ENCODE peak calls at places on chromosomes 16 and 17, in seven cellular contexts. I is NB4, P is lung, N is fibroblast of pulmonary artery, U is kidney epithelial cell, Q is stomach, E is OCI-LY7. T is an unnamed sample.

GRCh38 chr17:290626-291025 is 62.0 kb downstream of the RPH3AL start:
- DNase-seq in I (no peak), P (no peak), N (no peak), U (no peak), Q (no peak), E (no peak), T (no peak)

GRCh38 chr17:64058547-64059115 is 38.2 kb upstream of the ICAM2 start:
- DNase-seq in I (no peak), P (no peak), N (peak; percentile 66), U (no peak), Q (no peak), E (peak; percentile 35), T (no peak)

GRCh38 chr17:69235338-69236058 is 6.9 kb upstream of the ABCA10 start:
- DNase-seq in I (peak; percentile 76), P (peak; percentile 81), N (peak; percentile 94), U (peak; percentile 28), Q (peak; percentile 78), E (peak; percentile 94), T (peak; percentile 72)

GRCh38 chr17:30290696-30291570 is 811 bp downstream of the BLMH start:
- DNase-seq in I (peak; percentile 61), P (peak; percentile 36), N (peak; percentile 33), U (no peak), Q (peak; percentile 50), E (peak; percentile 58), T (no peak)

GRCh38 chr17:32822996-32823395 is 53.9 kb downstream of the MYO1D start:
- DNase-seq in I (no peak), P (no peak), N (no peak), U (no peak), Q (no peak), E (no peak), T (no peak)

GRCh38 chr17:76537288-76537577 is 276 bp downstream of the CYGB start:
- DNase-seq in I (no peak), P (no peak), N (peak; percentile 60), U (no peak), Q (peak; percentile 52), E (no peak), T (no peak)

GRCh38 chr16:14576532-14576931 is 53.5 kb downstream of the PARN start:
- DNase-seq in I (no peak), P (no peak), N (no peak), U (no peak), Q (no peak), E (no peak), T (no peak)

GRCh38 chr17:17416007-17416399 is 60.8 kb upstream of the MED9 start:
- DNase-seq in I (peak; percentile 91), P (no peak), N (peak; percentile 91), U (no peak), Q (no peak), E (peak; percentile 89), T (no peak)

GRCh38 chr17:40916366-40916765 is 21.1 kb downstream of the KRT23 start:
- DNase-seq in I (no peak), P (no peak), N (no peak), U (no peak), Q (no peak), E (no peak), T (no peak)

GRCh38 chr16:11395008-11395948 is 50.0 kb downstream of the RMI2 start:
- DNase-seq in I (no peak), P (no peak), N (no peak), U (no peak), Q (no peak), E (peak; percentile 24), T (no peak)

GRCh38 chr17:77163001-77163400 is 22.2 kb downstream of the SEC14L1 start:
- DNase-seq in I (no peak), P (no peak), N (peak; percentile 57), U (no peak), Q (no peak), E (no peak), T (no peak)

GRCh38 chr17:74992223-74992622 is 4.8 kb downstream of the CDR2L start:
- DNase-seq in I (peak; percentile 40), P (no peak), N (no peak), U (no peak), Q (no peak), E (no peak), T (no peak)

GRCh38 chr17:32976605-32977004 is 15.0 kb upstream of the SPACA3 start:
- DNase-seq in I (no peak), P (no peak), N (no peak), U (no peak), Q (no peak), E (no peak), T (no peak)

GRCh38 chr16:27169511-27170071 is 33.7 kb upstream of the KDM8 start:
- DNase-seq in I (peak; percentile 82), P (no peak), N (peak; percentile 81), U (peak; percentile 37), Q (peak; percentile 40), E (peak; percentile 77), T (peak; percentile 67)

GRCh38 chr17:46968224-46968834 is 10.7 kb downstream of the RPRML start:
- DNase-seq in I (no peak), P (no peak), N (no peak), U (no peak), Q (no peak), E (no peak), T (no peak)

GRCh38 chr17:61325382-61326073 is 74.1 kb upstream of the TBX2 start:
- DNase-seq in I (no peak), P (no peak), N (peak; percentile 30), U (no peak), Q (no peak), E (no peak), T (no peak)

GRCh38 chr16:83952940-83953795 is at the start of gene OSGIN1:
- DNase-seq in I (peak; percentile 95), P (peak; percentile 94), N (peak; percentile 96), U (peak; percentile 70), Q (peak; percentile 96), E (peak; percentile 33), T (peak; percentile 56)

GRCh38 chr17:59848778-59849177 is 44.0 kb downstream of the TUBD1 start:
- DNase-seq in I (peak; percentile 91), P (peak; percentile 74), N (peak; percentile 87), U (peak; percentile 72), Q (peak; percentile 74), E (no peak), T (no peak)

GRCh38 chr17:3751836-3752235 is 28.1 kb downstream of the HASPIN start:
- DNase-seq in I (no peak), P (no peak), N (no peak), U (no peak), Q (no peak), E (no peak), T (no peak)

GRCh38 chr17:36632916-36633846 is 31.8 kb downstream of the MRM1 start:
- DNase-seq in I (no peak), P (no peak), N (no peak), U (no peak), Q (no peak), E (no peak), T (no peak)
- H3K4me3 ChIP-seq in I (no peak overlapping the region), P (no peak overlapping the region), N (no peak overlapping the region), U (no peak overlapping the region), Q (no peak overlapping the region), E (no peak overlapping the region), T (no peak overlapping the region)

GRCh38 chr17:67377727-67378443 is 804 bp downstream of the PITPNC1 start:
- DNase-seq in I (peak; percentile 84), P (peak; percentile 57), N (peak; percentile 56), U (no peak), Q (peak; percentile 54), E (peak; percentile 84), T (no peak)
- TF ChIP-seq CTCF in I (peak; percentile 10), P (no peak), N (peak; percentile 10), U (peak; percentile 29), Q (no peak), E (peak; percentile 56), T (peak; percentile 32)

DNA sequence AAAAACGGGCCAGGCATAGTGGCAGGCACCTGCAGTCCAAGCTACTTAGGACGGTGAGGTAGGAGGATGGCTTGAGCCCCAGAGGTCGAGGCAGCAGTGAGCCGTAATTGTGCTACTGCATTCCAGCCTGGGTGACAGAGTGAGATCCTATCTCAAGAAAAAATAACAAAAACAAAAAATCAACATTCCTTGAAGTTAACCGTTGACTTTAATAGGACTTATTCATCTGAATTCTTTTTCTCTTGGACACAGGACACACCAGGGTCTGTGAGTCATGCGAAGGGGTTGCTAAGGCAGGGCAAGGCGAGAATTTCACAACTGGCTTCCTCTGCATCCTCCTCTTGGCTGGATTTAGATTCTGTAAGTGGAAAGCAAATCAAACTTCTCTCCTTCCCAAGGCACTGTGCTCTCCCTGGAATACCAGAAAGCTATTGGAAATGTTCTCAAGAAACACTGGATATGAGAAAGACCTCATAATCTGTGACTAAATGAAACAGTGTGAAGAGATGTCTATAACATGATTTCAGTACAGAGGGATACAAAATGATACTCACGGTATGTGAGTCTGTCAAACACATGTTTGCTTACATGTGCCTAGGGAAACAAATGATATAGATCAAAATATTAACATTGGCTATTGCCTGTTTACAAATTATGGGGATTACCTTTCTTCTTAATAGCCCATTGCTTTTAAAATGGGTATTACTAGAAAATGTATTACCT is 99.6 kb downstream of the SYCE1L start:
- DNase-seq in I (peak; percentile 39), P (no peak), N (peak; percentile 97), U (peak; percentile 98), Q (no peak), E (no peak), T (peak; percentile 91)
- H3K4me3 ChIP-seq in I (no peak overlapping the region), P (no peak overlapping the region), N (no peak overlapping the region), U (no peak overlapping the region), Q (no peak overlapping the region), E (no peak overlapping the region), T (no peak overlapping the region)

GRCh38 chr16:73033271-73033998 is 14.5 kb downstream of the ZFHX3 start:
- DNase-seq in I (no peak), P (no peak), N (no peak), U (no peak), Q (no peak), E (no peak), T (no peak)

GRCh38 chr16:73031155-73031866 is 16.6 kb downstream of the ZFHX3 start:
- DNase-seq in I (no peak), P (no peak), N (no peak), U (no peak), Q (no peak), E (no peak), T (no peak)

GRCh38 chr16:73036074-73036826 is 11.7 kb downstream of the ZFHX3 start:
- DNase-seq in I (no peak), P (no peak), N (no peak), U (no peak), Q (no peak), E (no peak), T (no peak)

GRCh38 chr16:73034374-73034773 is 13.6 kb downstream of the ZFHX3 start:
- DNase-seq in I (no peak), P (no peak), N (no peak), U (no peak), Q (no peak), E (no peak), T (no peak)

DNA sequence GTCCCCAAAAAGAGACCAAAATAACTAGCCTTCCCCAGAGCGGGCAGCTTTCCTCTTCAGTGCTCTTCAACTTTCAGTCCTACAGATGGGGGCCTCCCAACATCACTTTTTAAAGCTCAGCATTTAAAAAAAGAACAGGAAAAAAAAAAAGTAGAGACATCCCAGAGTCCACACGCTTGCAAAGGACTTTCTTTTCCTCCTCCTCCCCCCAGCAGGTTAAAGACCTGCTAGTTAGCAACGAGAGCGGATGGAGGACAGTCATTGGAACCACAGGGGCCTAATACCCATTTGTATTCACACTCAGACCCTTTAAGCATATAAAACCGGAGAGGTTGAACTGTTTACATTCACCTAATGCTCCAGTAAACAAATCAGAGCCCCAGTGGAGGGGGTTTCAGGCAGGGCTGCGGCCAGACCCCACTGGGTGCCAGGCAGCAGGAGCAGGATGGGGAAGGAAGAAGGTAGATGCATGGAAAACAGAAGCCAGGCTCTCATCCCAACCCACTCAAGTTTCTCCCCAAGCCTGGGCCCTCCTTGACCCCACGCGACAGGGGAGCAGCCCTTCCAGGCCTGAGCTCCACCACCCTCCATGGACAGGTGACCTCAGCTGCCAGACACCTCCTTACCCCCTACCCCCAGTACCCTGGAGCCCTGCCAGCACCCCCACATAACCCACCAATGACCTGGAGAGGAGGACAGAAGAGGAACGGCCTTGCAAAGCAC is 15.2 kb downstream of the ZFHX3 start:
- DNase-seq in I (no peak), P (no peak), N (no peak), U (no peak), Q (no peak), E (no peak), T (no peak)
- TF ChIP-seq CTCF in I (no peak), P (no peak), N (no peak), U (no peak), Q (no peak), E (no peak), T (no peak)